ENCODE peak calls at places on chromosomes 11 and 22, in eight cellular contexts. One of them, this sample, is unnamed.

GRCh38 chr11:108732395-108732794 is 67.5 kb downstream of the DDX10 start:
- DNase-seq in HCT116: no peak
- DNase-seq in BJ: no peak
- DNase-seq in breast epithelium: no peak
- DNase-seq in GM12865: no peak
- DNase-seq in type B pancreatic cell: no peak
- DNase-seq in Calu3: no peak
- DNase-seq in endothelial cell: no peak
- DNase-seq in this sample: no peak

GRCh38 chr22:17120281-17120680 is 879 bp downstream of the TMEM121B start:
- DNase-seq in type B pancreatic cell: peak
- DNase-seq in endothelial cell: peak
- DNase-seq in GM12865: peak
- DNase-seq in breast epithelium: no peak
- DNase-seq in Calu3: peak
- DNase-seq in HCT116: no peak
- DNase-seq in BJ: no peak
- DNase-seq in this sample: peak

GRCh38 chr11:8917157-8917820 is 6.3 kb downstream of the AKIP1 start:
- DNase-seq in breast epithelium: peak
- DNase-seq in GM12865: no peak
- DNase-seq in Calu3: no peak
- DNase-seq in type B pancreatic cell: no peak
- DNase-seq in endothelial cell: no peak
- DNase-seq in HCT116: no peak
- DNase-seq in BJ: peak
- DNase-seq in this sample: peak

GRCh38 chr22:26161746-26162145 is 7.5 kb upstream of the SEZ6L start:
- DNase-seq in GM12865: peak
- DNase-seq in BJ: no peak
- DNase-seq in Calu3: no peak
- DNase-seq in HCT116: no peak
- DNase-seq in type B pancreatic cell: no peak
- DNase-seq in breast epithelium: no peak
- DNase-seq in endothelial cell: no peak
- DNase-seq in this sample: no peak

GRCh38 chr22:46377566-46378498 is 42.3 kb downstream of the TRMU start:
- DNase-seq in breast epithelium: peak
- DNase-seq in BJ: no peak
- DNase-seq in HCT116: peak
- DNase-seq in endothelial cell: no peak
- DNase-seq in type B pancreatic cell: no peak
- DNase-seq in GM12865: no peak
- DNase-seq in Calu3: peak
- DNase-seq in this sample: no peak

GRCh38 chr11:2383823-2384722 is 7.0 kb downstream of the CD81 start:
- DNase-seq in BJ: no peak
- DNase-seq in endothelial cell: no peak
- DNase-seq in Calu3: no peak
- DNase-seq in GM12865: peak
- DNase-seq in type B pancreatic cell: no peak
- DNase-seq in HCT116: no peak
- DNase-seq in breast epithelium: no peak
- DNase-seq in this sample: no peak

GRCh38 chr22:39926175-39927152 is 25.6 kb downstream of the GRAP2 start:
- DNase-seq in type B pancreatic cell: no peak
- DNase-seq in HCT116: no peak
- DNase-seq in BJ: no peak
- DNase-seq in Calu3: no peak
- DNase-seq in breast epithelium: no peak
- DNase-seq in endothelial cell: no peak
- DNase-seq in GM12865: no peak
- DNase-seq in this sample: no peak

GRCh38 chr11:40513281-40513680 is 946.2 kb downstream of the LRRC4C start:
- DNase-seq in Calu3: no peak
- DNase-seq in GM12865: no peak
- DNase-seq in type B pancreatic cell: no peak
- DNase-seq in HCT116: no peak
- DNase-seq in endothelial cell: no peak
- DNase-seq in BJ: no peak
- DNase-seq in breast epithelium: no peak
- DNase-seq in this sample: no peak

GRCh38 chr11:1395773-1396374 is 6.1 kb downstream of the BRSK2 start:
- DNase-seq in GM12865: no peak
- DNase-seq in BJ: no peak
- DNase-seq in Calu3: no peak
- DNase-seq in endothelial cell: no peak
- DNase-seq in type B pancreatic cell: no peak
- DNase-seq in HCT116: no peak
- DNase-seq in breast epithelium: no peak
- DNase-seq in this sample: no peak

GRCh38 chr11:93528252-93528651 is 14.9 kb downstream of the SMCO4 start:
- DNase-seq in BJ: no peak
- DNase-seq in GM12865: no peak
- DNase-seq in breast epithelium: no peak
- DNase-seq in HCT116: no peak
- DNase-seq in endothelial cell: no peak
- DNase-seq in Calu3: no peak
- DNase-seq in type B pancreatic cell: no peak
- DNase-seq in this sample: no peak

GRCh38 chr22:40363059-40363458 is 7.3 kb upstream of the SGSM3 start:
- DNase-seq in breast epithelium: no peak
- DNase-seq in Calu3: no peak
- DNase-seq in HCT116: no peak
- DNase-seq in type B pancreatic cell: no peak
- DNase-seq in BJ: peak
- DNase-seq in GM12865: no peak
- DNase-seq in endothelial cell: no peak
- DNase-seq in this sample: no peak

GRCh38 chr22:30825711-30826505 is 131.2 kb downstream of the OSBP2 start:
- DNase-seq in HCT116: no peak
- DNase-seq in BJ: no peak
- DNase-seq in Calu3: no peak
- DNase-seq in type B pancreatic cell: peak
- DNase-seq in GM12865: no peak
- DNase-seq in endothelial cell: no peak
- DNase-seq in breast epithelium: no peak
- DNase-seq in this sample: no peak

GRCh38 chr11:18727499-18728236 is 1.7 kb upstream of the IGSF22 start:
- DNase-seq in Calu3: peak
- DNase-seq in type B pancreatic cell: no peak
- DNase-seq in BJ: no peak
- DNase-seq in GM12865: peak
- DNase-seq in endothelial cell: peak
- DNase-seq in HCT116: peak
- DNase-seq in breast epithelium: no peak
- DNase-seq in this sample: peak

GRCh38 chr22:17746916-17747315 is 27.4 kb downstream of the BID start:
- DNase-seq in HCT116: no peak
- DNase-seq in GM12865: no peak
- DNase-seq in endothelial cell: no peak
- DNase-seq in breast epithelium: no peak
- DNase-seq in BJ: no peak
- DNase-seq in type B pancreatic cell: no peak
- DNase-seq in Calu3: no peak
- DNase-seq in this sample: no peak

GRCh38 chr11:46865340-46865739 is 19.3 kb upstream of the CKAP5 start:
- DNase-seq in Calu3: no peak
- DNase-seq in type B pancreatic cell: no peak
- DNase-seq in breast epithelium: no peak
- DNase-seq in endothelial cell: no peak
- DNase-seq in BJ: peak
- DNase-seq in HCT116: no peak
- DNase-seq in GM12865: no peak
- DNase-seq in this sample: no peak

GRCh38 chr11:112221263-112221835 is 4.9 kb upstream of the PTS start:
- DNase-seq in HCT116: no peak
- DNase-seq in Calu3: no peak
- DNase-seq in breast epithelium: no peak
- DNase-seq in endothelial cell: no peak
- DNase-seq in GM12865: no peak
- DNase-seq in BJ: no peak
- DNase-seq in type B pancreatic cell: no peak
- DNase-seq in this sample: no peak

GRCh38 chr11:102007567-102008437 is 39.4 kb upstream of the CFAP300 start:
- DNase-seq in type B pancreatic cell: no peak
- DNase-seq in GM12865: peak
- DNase-seq in HCT116: peak
- DNase-seq in breast epithelium: no peak
- DNase-seq in endothelial cell: no peak
- DNase-seq in BJ: peak
- DNase-seq in Calu3: peak
- DNase-seq in this sample: no peak

GRCh38 chr11:11978792-11979486 is 29.5 kb downstream of the DKK3 start:
- DNase-seq in BJ: no peak
- DNase-seq in Calu3: no peak
- DNase-seq in GM12865: no peak
- DNase-seq in endothelial cell: no peak
- DNase-seq in breast epithelium: peak
- DNase-seq in HCT116: no peak
- DNase-seq in type B pancreatic cell: peak
- DNase-seq in this sample: no peak

GRCh38 chr11:44681698-44682097 is 45.1 kb upstream of the TSPAN18 start:
- DNase-seq in Calu3: peak
- DNase-seq in HCT116: no peak
- DNase-seq in endothelial cell: no peak
- DNase-seq in breast epithelium: no peak
- DNase-seq in type B pancreatic cell: no peak
- DNase-seq in BJ: no peak
- DNase-seq in GM12865: peak
- DNase-seq in this sample: no peak

GRCh38 chr22:45958971-45959370 is 18.0 kb downstream of the WNT7B start:
- DNase-seq in breast epithelium: no peak
- DNase-seq in endothelial cell: no peak
- DNase-seq in HCT116: no peak
- DNase-seq in GM12865: no peak
- DNase-seq in type B pancreatic cell: no peak
- DNase-seq in Calu3: no peak
- DNase-seq in BJ: no peak
- DNase-seq in this sample: no peak

GRCh38 chr11:45354976-45355705 is 69.0 kb upstream of the SYT13 start:
- DNase-seq in BJ: no peak
- DNase-seq in breast epithelium: peak
- DNase-seq in endothelial cell: peak
- DNase-seq in HCT116: no peak
- DNase-seq in GM12865: peak
- DNase-seq in Calu3: peak
- DNase-seq in type B pancreatic cell: peak
- DNase-seq in this sample: peak

GRCh38 chr11:82927264-82927880 is 25.8 kb downstream of the DDIAS start:
- DNase-seq in breast epithelium: no peak
- DNase-seq in type B pancreatic cell: no peak
- DNase-seq in Calu3: peak
- DNase-seq in BJ: no peak
- DNase-seq in GM12865: peak
- DNase-seq in HCT116: peak
- DNase-seq in endothelial cell: no peak
- DNase-seq in this sample: no peak
- TF ChIP-seq CTCF in breast epithelium: peak
- TF ChIP-seq CTCF in type B pancreatic cell: peak
- TF ChIP-seq CTCF in Calu3: peak
- TF ChIP-seq CTCF in BJ: peak
- TF ChIP-seq CTCF in GM12865: peak
- TF ChIP-seq CTCF in HCT116: peak
- TF ChIP-seq CTCF in endothelial cell: peak
- TF ChIP-seq CTCF in this sample: peak

GRCh38 chr11:43541993-43542392 is 138.5 kb upstream of the HSD17B12 start:
- DNase-seq in endothelial cell: no peak
- DNase-seq in HCT116: no peak
- DNase-seq in Calu3: no peak
- DNase-seq in breast epithelium: no peak
- DNase-seq in GM12865: no peak
- DNase-seq in type B pancreatic cell: no peak
- DNase-seq in BJ: no peak
- DNase-seq in this sample: no peak
- TF ChIP-seq CTCF in endothelial cell: no peak
- TF ChIP-seq CTCF in HCT116: no peak
- TF ChIP-seq CTCF in Calu3: no peak
- TF ChIP-seq CTCF in breast epithelium: no peak
- TF ChIP-seq CTCF in GM12865: no peak
- TF ChIP-seq CTCF in type B pancreatic cell: no peak
- TF ChIP-seq CTCF in BJ: no peak
- TF ChIP-seq CTCF in this sample: no peak

DNA sequence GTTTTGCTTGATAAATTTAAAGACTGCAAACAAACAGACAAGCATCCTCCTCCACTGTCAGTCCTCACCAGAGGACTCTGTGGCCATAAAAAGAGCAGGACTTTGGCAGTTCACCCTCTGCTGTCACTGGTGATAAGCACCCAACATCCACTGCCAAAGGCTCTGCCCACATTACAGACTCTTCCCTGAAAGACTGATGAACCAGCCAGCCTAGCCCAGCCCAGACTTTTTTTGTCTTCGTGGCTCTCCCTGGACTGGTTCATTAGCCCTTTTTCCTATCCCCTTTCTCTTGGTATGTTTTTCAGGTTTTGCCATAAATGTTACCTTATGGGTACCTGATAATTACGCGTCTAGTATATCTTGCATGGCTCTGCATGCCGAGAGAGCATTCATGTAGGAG is 15.1 kb downstream of the ST14 start:
- DNase-seq in endothelial cell: no peak
- DNase-seq in Calu3: no peak
- DNase-seq in BJ: no peak
- DNase-seq in breast epithelium: no peak
- DNase-seq in GM12865: no peak
- DNase-seq in HCT116: no peak
- DNase-seq in type B pancreatic cell: no peak
- DNase-seq in this sample: no peak
- TF ChIP-seq CTCF in endothelial cell: no peak
- TF ChIP-seq CTCF in Calu3: no peak
- TF ChIP-seq CTCF in BJ: no peak
- TF ChIP-seq CTCF in breast epithelium: no peak
- TF ChIP-seq CTCF in GM12865: no peak
- TF ChIP-seq CTCF in HCT116: no peak
- TF ChIP-seq CTCF in type B pancreatic cell: no peak
- TF ChIP-seq CTCF in this sample: no peak

GRCh38 chr11:58905141-58905715 is 34.1 kb upstream of the GLYATL1 start:
- DNase-seq in breast epithelium: no peak
- DNase-seq in BJ: no peak
- DNase-seq in endothelial cell: peak
- DNase-seq in HCT116: no peak
- DNase-seq in Calu3: no peak
- DNase-seq in GM12865: no peak
- DNase-seq in type B pancreatic cell: peak
- DNase-seq in this sample: no peak

GRCh38 chr11:58900479-58901420 is 38.5 kb upstream of the GLYATL1 start:
- DNase-seq in GM12865: peak
- DNase-seq in BJ: no peak
- DNase-seq in HCT116: peak
- DNase-seq in Calu3: peak
- DNase-seq in breast epithelium: peak
- DNase-seq in endothelial cell: peak
- DNase-seq in type B pancreatic cell: no peak
- DNase-seq in this sample: peak

GRCh38 chr11:58902881-58903280 is 36.4 kb upstream of the GLYATL1 start:
- DNase-seq in endothelial cell: no peak
- DNase-seq in BJ: no peak
- DNase-seq in HCT116: no peak
- DNase-seq in breast epithelium: no peak
- DNase-seq in GM12865: no peak
- DNase-seq in Calu3: no peak
- DNase-seq in type B pancreatic cell: no peak
- DNase-seq in this sample: no peak

GRCh38 chr11:58907780-58908179 is 31.5 kb upstream of the GLYATL1 start:
- DNase-seq in endothelial cell: no peak
- DNase-seq in Calu3: no peak
- DNase-seq in GM12865: no peak
- DNase-seq in type B pancreatic cell: no peak
- DNase-seq in BJ: no peak
- DNase-seq in breast epithelium: no peak
- DNase-seq in HCT116: no peak
- DNase-seq in this sample: no peak

GRCh38 chr11:58905716-58906547 is 33.4 kb upstream of the GLYATL1 start:
- DNase-seq in Calu3: peak
- DNase-seq in BJ: peak
- DNase-seq in HCT116: no peak
- DNase-seq in breast epithelium: peak
- DNase-seq in GM12865: no peak
- DNase-seq in endothelial cell: peak
- DNase-seq in type B pancreatic cell: peak
- DNase-seq in this sample: peak
- TF ChIP-seq CTCF in Calu3: no peak
- TF ChIP-seq CTCF in BJ: peak
- TF ChIP-seq CTCF in HCT116: no peak
- TF ChIP-seq CTCF in breast epithelium: no peak
- TF ChIP-seq CTCF in GM12865: no peak
- TF ChIP-seq CTCF in endothelial cell: peak
- TF ChIP-seq CTCF in type B pancreatic cell: peak
- TF ChIP-seq CTCF in this sample: peak